ENCODE peak calls at places on chromosomes 1 and 21, in eight cellular contexts. One of them, this sample, is unnamed.

GRCh38 chr1:43565600-43566360 is 35.1 kb downstream of the PTPRF start:
- DNase-seq in Peyer's patch: no peak
- DNase-seq in IMR-90: peak; percentile 39
- DNase-seq in pancreas: peak; percentile 84
- DNase-seq in fibroblast of lung: peak; percentile 45
- DNase-seq in right atrium auricular region: no peak
- DNase-seq in A549: no peak
- DNase-seq in sigmoid colon: peak; percentile 74
- DNase-seq in this sample: peak; percentile 80

GRCh38 chr1:245247791-245248789 is 93.3 kb downstream of the KIF26B start:
- DNase-seq in sigmoid colon: no peak
- DNase-seq in pancreas: no peak
- DNase-seq in A549: no peak
- DNase-seq in right atrium auricular region: peak; percentile 38
- DNase-seq in IMR-90: no peak
- DNase-seq in Peyer's patch: no peak
- DNase-seq in fibroblast of lung: no peak
- DNase-seq in this sample: no peak

GRCh38 chr1:238779676-238780075 is 606.7 kb upstream of the CHRM3 start:
- DNase-seq in fibroblast of lung: no peak
- DNase-seq in pancreas: no peak
- DNase-seq in A549: no peak
- DNase-seq in sigmoid colon: no peak
- DNase-seq in Peyer's patch: no peak
- DNase-seq in IMR-90: no peak
- DNase-seq in right atrium auricular region: no peak
- DNase-seq in this sample: no peak

GRCh38 chr1:74422379-74423155 is 89.8 kb downstream of the LRRC53 start:
- DNase-seq in fibroblast of lung: no peak
- DNase-seq in Peyer's patch: no peak
- DNase-seq in right atrium auricular region: no peak
- DNase-seq in IMR-90: peak; percentile 76
- DNase-seq in A549: no peak
- DNase-seq in sigmoid colon: no peak
- DNase-seq in pancreas: no peak
- DNase-seq in this sample: peak; percentile 4

GRCh38 chr1:201399352-201400126 is 415 bp upstream of the LAD1 start:
- DNase-seq in fibroblast of lung: no peak
- DNase-seq in A549: no peak
- DNase-seq in sigmoid colon: no peak
- DNase-seq in right atrium auricular region: no peak
- DNase-seq in Peyer's patch: no peak
- DNase-seq in IMR-90: no peak
- DNase-seq in pancreas: peak; percentile 90
- DNase-seq in this sample: no peak

GRCh38 chr1:205435904-205436573 is 14.2 kb upstream of the LEMD1 start:
- DNase-seq in right atrium auricular region: no peak
- DNase-seq in IMR-90: no peak
- DNase-seq in A549: no peak
- DNase-seq in sigmoid colon: no peak
- DNase-seq in fibroblast of lung: no peak
- DNase-seq in Peyer's patch: no peak
- DNase-seq in pancreas: no peak
- DNase-seq in this sample: no peak

GRCh38 chr1:59071289-59071688 is 225.6 kb upstream of the FGGY start:
- DNase-seq in pancreas: no peak
- DNase-seq in Peyer's patch: peak; percentile 65
- DNase-seq in A549: no peak
- DNase-seq in fibroblast of lung: no peak
- DNase-seq in IMR-90: no peak
- DNase-seq in right atrium auricular region: no peak
- DNase-seq in sigmoid colon: no peak
- DNase-seq in this sample: peak; percentile 43

GRCh38 chr1:107572674-107573205 is 392.2 kb downstream of the VAV3 start:
- DNase-seq in Peyer's patch: no peak
- DNase-seq in right atrium auricular region: no peak
- DNase-seq in A549: peak; percentile 35
- DNase-seq in pancreas: no peak
- DNase-seq in fibroblast of lung: peak; percentile 75
- DNase-seq in sigmoid colon: peak; percentile 72
- DNase-seq in IMR-90: peak; percentile 31
- DNase-seq in this sample: peak; percentile 50

GRCh38 chr1:14173598-14173997 is 424.9 kb upstream of the KAZN start:
- DNase-seq in sigmoid colon: no peak
- DNase-seq in right atrium auricular region: no peak
- DNase-seq in pancreas: no peak
- DNase-seq in IMR-90: no peak
- DNase-seq in Peyer's patch: no peak
- DNase-seq in A549: no peak
- DNase-seq in fibroblast of lung: no peak
- DNase-seq in this sample: no peak

GRCh38 chr1:165481820-165482532 is 37.0 kb upstream of the RXRG start:
- DNase-seq in sigmoid colon: no peak
- DNase-seq in pancreas: no peak
- DNase-seq in fibroblast of lung: peak; percentile 80
- DNase-seq in IMR-90: peak; percentile 84
- DNase-seq in Peyer's patch: no peak
- DNase-seq in A549: peak; percentile 61
- DNase-seq in right atrium auricular region: no peak
- DNase-seq in this sample: peak; percentile 63

GRCh38 chr1:5814046-5814619 is 178.1 kb downstream of the NPHP4 start:
- DNase-seq in pancreas: no peak
- DNase-seq in Peyer's patch: no peak
- DNase-seq in IMR-90: no peak
- DNase-seq in fibroblast of lung: no peak
- DNase-seq in sigmoid colon: no peak
- DNase-seq in right atrium auricular region: no peak
- DNase-seq in A549: no peak
- DNase-seq in this sample: no peak

GRCh38 chr1:30738040-30738441 is 14.7 kb upstream of the MATN1 start:
- DNase-seq in pancreas: no peak
- DNase-seq in A549: no peak
- DNase-seq in IMR-90: no peak
- DNase-seq in fibroblast of lung: no peak
- DNase-seq in right atrium auricular region: no peak
- DNase-seq in sigmoid colon: no peak
- DNase-seq in Peyer's patch: no peak
- DNase-seq in this sample: no peak

GRCh38 chr1:10402729-10403274 is 3.9 kb downstream of the PGD start:
- DNase-seq in sigmoid colon: no peak
- DNase-seq in Peyer's patch: no peak
- DNase-seq in right atrium auricular region: no peak
- DNase-seq in IMR-90: peak; percentile 81
- DNase-seq in fibroblast of lung: peak; percentile 49
- DNase-seq in pancreas: no peak
- DNase-seq in A549: peak; percentile 62
- DNase-seq in this sample: no peak

GRCh38 chr1:228373681-228374571 is 32.7 kb downstream of the TRIM11 start:
- DNase-seq in pancreas: peak; percentile 51
- DNase-seq in sigmoid colon: peak; percentile 65
- DNase-seq in A549: no peak
- DNase-seq in fibroblast of lung: no peak
- DNase-seq in Peyer's patch: no peak
- DNase-seq in right atrium auricular region: no peak
- DNase-seq in IMR-90: no peak
- DNase-seq in this sample: no peak

GRCh38 chr1:153307221-153307600 is 5.5 kb downstream of the PGLYRP3 start:
- DNase-seq in pancreas: no peak
- DNase-seq in right atrium auricular region: no peak
- DNase-seq in A549: no peak
- DNase-seq in IMR-90: no peak
- DNase-seq in Peyer's patch: no peak
- DNase-seq in sigmoid colon: no peak
- DNase-seq in fibroblast of lung: no peak
- DNase-seq in this sample: no peak

GRCh38 chr1:205630241-205630640 is 1.6 kb downstream of the ELK4 start:
- DNase-seq in sigmoid colon: no peak
- DNase-seq in A549: no peak
- DNase-seq in pancreas: no peak
- DNase-seq in right atrium auricular region: no peak
- DNase-seq in fibroblast of lung: peak; percentile 53
- DNase-seq in Peyer's patch: no peak
- DNase-seq in IMR-90: peak; percentile 59
- DNase-seq in this sample: no peak

GRCh38 chr1:53688703-53689102 is 50.3 kb downstream of the GLIS1 start:
- DNase-seq in sigmoid colon: no peak
- DNase-seq in A549: peak; percentile 7
- DNase-seq in IMR-90: no peak
- DNase-seq in pancreas: no peak
- DNase-seq in Peyer's patch: no peak
- DNase-seq in right atrium auricular region: no peak
- DNase-seq in fibroblast of lung: no peak
- DNase-seq in this sample: no peak

GRCh38 chr1:168504064-168504837 is 39.5 kb downstream of the XCL2 start:
- DNase-seq in Peyer's patch: no peak
- DNase-seq in fibroblast of lung: peak; percentile 88
- DNase-seq in A549: peak; percentile 42
- DNase-seq in IMR-90: peak; percentile 47
- DNase-seq in right atrium auricular region: peak; percentile 86
- DNase-seq in pancreas: no peak
- DNase-seq in sigmoid colon: peak; percentile 80
- DNase-seq in this sample: no peak

GRCh38 chr1:168498159-168498609 is 45.6 kb downstream of the XCL2 start:
- DNase-seq in pancreas: no peak
- DNase-seq in IMR-90: peak; percentile 56
- DNase-seq in A549: no peak
- DNase-seq in sigmoid colon: peak; percentile 72
- DNase-seq in right atrium auricular region: no peak
- DNase-seq in Peyer's patch: no peak
- DNase-seq in fibroblast of lung: peak; percentile 87
- DNase-seq in this sample: peak; percentile 35

GRCh38 chr1:168497376-168497952 is 46.3 kb downstream of the XCL2 start:
- DNase-seq in pancreas: no peak
- DNase-seq in A549: no peak
- DNase-seq in fibroblast of lung: no peak
- DNase-seq in Peyer's patch: no peak
- DNase-seq in IMR-90: no peak
- DNase-seq in right atrium auricular region: no peak
- DNase-seq in sigmoid colon: no peak
- DNase-seq in this sample: no peak

DNA sequence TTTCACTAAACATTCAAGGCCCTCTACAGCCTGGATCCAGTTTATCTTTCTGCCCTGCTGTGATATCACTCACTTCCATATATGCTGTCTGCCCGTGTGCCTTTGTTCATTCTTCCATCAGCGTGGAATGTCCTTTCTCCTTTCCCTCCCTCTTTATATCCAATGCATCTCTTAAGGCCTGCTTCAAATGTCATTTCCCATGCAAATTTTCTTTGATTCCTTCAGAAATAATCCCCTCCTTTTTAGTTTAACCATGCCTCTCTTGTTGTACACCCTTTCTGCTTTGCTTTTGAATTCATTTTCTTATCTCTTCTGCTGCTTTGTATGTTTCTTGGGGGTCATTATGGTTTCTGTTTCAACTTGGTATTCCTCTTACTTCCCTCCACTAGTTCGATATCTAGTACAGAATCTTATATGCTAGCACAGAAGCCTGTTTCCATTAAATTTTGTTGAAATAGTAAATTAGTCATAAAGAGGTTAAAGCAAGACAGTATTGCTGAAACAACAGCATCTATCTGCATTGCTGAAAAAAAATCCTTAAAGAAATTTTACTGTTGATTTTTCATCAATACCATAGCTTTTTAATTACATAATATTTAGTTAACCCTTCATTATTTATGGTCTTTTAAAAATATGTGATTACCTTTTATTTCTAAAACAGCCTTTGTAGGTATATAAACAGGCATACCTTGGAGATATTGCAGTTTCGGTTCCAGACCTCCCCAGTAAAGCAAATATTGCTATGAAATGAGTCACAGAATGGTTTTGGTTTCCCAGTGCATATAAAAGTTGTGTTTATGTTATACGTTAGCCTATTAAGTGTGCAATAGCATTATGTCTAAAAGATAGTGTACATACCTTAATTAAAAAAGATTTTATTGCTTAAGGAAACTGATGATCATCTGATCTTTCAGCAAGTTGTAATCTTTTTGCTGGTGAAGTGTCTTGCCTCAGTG is 44.4 kb downstream of the XCL2 start:
- DNase-seq in Peyer's patch: no peak
- DNase-seq in sigmoid colon: no peak
- DNase-seq in A549: no peak
- DNase-seq in right atrium auricular region: no peak
- DNase-seq in IMR-90: peak; percentile 33
- DNase-seq in pancreas: no peak
- DNase-seq in fibroblast of lung: peak; percentile 41
- DNase-seq in this sample: no peak
- H3K4me1 ChIP-seq in Peyer's patch: peaks cover 17% of the 10 kb centered on the region
- H3K4me1 ChIP-seq in sigmoid colon: peaks cover 2% of the 10 kb centered on the region
- H3K4me1 ChIP-seq in A549: peaks cover 56% of the 10 kb centered on the region
- H3K4me1 ChIP-seq in right atrium auricular region: no peaks in the 10 kb centered on the region
- H3K4me1 ChIP-seq in IMR-90: peaks cover 4% of the 10 kb centered on the region
- H3K4me1 ChIP-seq in pancreas: peaks cover 8% of the 10 kb centered on the region
- H3K4me1 ChIP-seq in fibroblast of lung: no peaks in the 10 kb centered on the region
- H3K4me1 ChIP-seq in this sample: peaks cover 11% of the 10 kb centered on the region

DNA sequence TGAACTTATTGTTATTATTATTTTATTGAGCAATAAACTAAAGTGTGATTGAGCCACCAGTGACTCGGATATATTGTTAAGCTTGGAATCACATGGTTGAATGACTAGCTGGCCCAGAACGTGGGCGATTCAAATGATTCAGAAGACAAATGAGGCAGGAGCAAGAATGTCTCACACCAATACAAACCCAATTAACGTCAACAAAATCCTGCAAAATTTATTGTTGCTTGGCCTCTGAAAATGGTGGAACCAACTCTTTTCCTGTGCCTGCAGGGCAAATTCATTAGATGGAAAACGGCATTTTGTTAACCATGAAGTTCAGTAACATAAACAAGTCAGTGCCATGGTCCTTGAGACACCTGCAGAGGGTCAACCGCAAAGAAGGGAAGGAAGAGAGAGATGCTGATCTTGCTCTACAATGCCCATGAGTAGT is 482.0 kb downstream of the SETD4 start:
- DNase-seq in A549: no peak
- DNase-seq in sigmoid colon: no peak
- DNase-seq in fibroblast of lung: peak; percentile 92
- DNase-seq in pancreas: no peak
- DNase-seq in right atrium auricular region: no peak
- DNase-seq in Peyer's patch: no peak
- DNase-seq in IMR-90: peak; percentile 93
- DNase-seq in this sample: no peak
- H3K4me3 ChIP-seq in A549: no peak overlapping the region
- H3K4me3 ChIP-seq in sigmoid colon: no peak overlapping the region
- H3K4me3 ChIP-seq in fibroblast of lung: no peak overlapping the region
- H3K4me3 ChIP-seq in pancreas: no peak overlapping the region
- H3K4me3 ChIP-seq in right atrium auricular region: no peak overlapping the region
- H3K4me3 ChIP-seq in Peyer's patch: no peak overlapping the region
- H3K4me3 ChIP-seq in IMR-90: no peak overlapping the region
- H3K4me3 ChIP-seq in this sample: no peak overlapping the region

GRCh38 chr1:66607458-66607857 is 73.5 kb downstream of the SGIP1 start:
- DNase-seq in sigmoid colon: no peak
- DNase-seq in Peyer's patch: no peak
- DNase-seq in fibroblast of lung: no peak
- DNase-seq in right atrium auricular region: no peak
- DNase-seq in A549: no peak
- DNase-seq in IMR-90: no peak
- DNase-seq in pancreas: no peak
- DNase-seq in this sample: peak; percentile 12
- TF ChIP-seq CTCF in sigmoid colon: no peak
- TF ChIP-seq CTCF in Peyer's patch: no peak
- TF ChIP-seq CTCF in fibroblast of lung: no peak
- TF ChIP-seq CTCF in right atrium auricular region: no peak
- TF ChIP-seq CTCF in A549: no peak
- TF ChIP-seq CTCF in IMR-90: no peak
- TF ChIP-seq CTCF in pancreas: no peak
- TF ChIP-seq CTCF in this sample: peak; percentile 25

GRCh38 chr21:45050361-45050785 is 24.0 kb upstream of the ADARB1 start:
- DNase-seq in sigmoid colon: no peak
- DNase-seq in IMR-90: no peak
- DNase-seq in fibroblast of lung: peak; percentile 89
- DNase-seq in right atrium auricular region: no peak
- DNase-seq in Peyer's patch: no peak
- DNase-seq in pancreas: no peak
- DNase-seq in A549: no peak
- DNase-seq in this sample: no peak
- H3K4me1 ChIP-seq in sigmoid colon: no peaks in the 10 kb centered on the region
- H3K4me1 ChIP-seq in IMR-90: peaks cover 36% of the 10 kb centered on the region
- H3K4me1 ChIP-seq in fibroblast of lung: peaks cover 11% of the 10 kb centered on the region
- H3K4me1 ChIP-seq in right atrium auricular region: no peaks in the 10 kb centered on the region
- H3K4me1 ChIP-seq in Peyer's patch: no peaks in the 10 kb centered on the region
- H3K4me1 ChIP-seq in pancreas: no peaks in the 10 kb centered on the region
- H3K4me1 ChIP-seq in A549: peaks cover 13% of the 10 kb centered on the region
- H3K4me1 ChIP-seq in this sample: peaks cover 12% of the 10 kb centered on the region

This sample was measured in A673.